ENCODE peak calls at places on chromosome 12, in five cellular contexts. K is GM12878, I is A549, M is K562, U is HepG2. Z is an unnamed sample.

GRCh38 chr12:84550518-84550917 is 362.1 kb downstream of the SLC6A15 start:
- DNase-seq in K (no peak), M (no peak), U (no peak), I (no peak), Z (no peak)

GRCh38 chr12:45601888-45602287 is 127.6 kb upstream of the ARID2 start:
- DNase-seq in I (no peak), U (no peak), M (no peak), K (no peak), Z (no peak)

GRCh38 chr12:104827587-104827986 is 130.5 kb downstream of the SLC41A2 start:
- DNase-seq in M (peak), I (no peak), K (no peak), U (no peak), Z (peak)

GRCh38 chr12:88520436-88520820 is 59.8 kb downstream of the KITLG start:
- DNase-seq in U (no peak), M (no peak), K (no peak), I (no peak), Z (no peak)

GRCh38 chr12:127257366-127257935 is 1009.5 kb upstream of the TMEM132C start:
- DNase-seq in M (no peak), U (no peak), K (no peak), I (no peak), Z (no peak)

GRCh38 chr12:39369756-39370155 is 73.2 kb downstream of the KIF21A start:
- DNase-seq in U (no peak), M (no peak), I (no peak), K (no peak), Z (no peak)

GRCh38 chr12:50686406-50686805 is 77.5 kb upstream of the ATF1 start:
- DNase-seq in I (no peak), M (no peak), U (no peak), K (no peak), Z (no peak)

GRCh38 chr12:3152013-3152412 is 74.8 kb downstream of the TSPAN9 start:
- DNase-seq in K (no peak), M (no peak), U (no peak), I (no peak), Z (no peak)

GRCh38 chr12:1829306-1829900 is 9.0 kb downstream of the LRTM2 start:
- DNase-seq in I (no peak), K (no peak), M (no peak), U (no peak), Z (no peak)

GRCh38 chr12:1282670-1283361 is 291.8 kb downstream of the ERC1 start:
- DNase-seq in K (no peak), I (no peak), M (no peak), U (no peak), Z (no peak)

GRCh38 chr12:75660107-75660530 is 148.7 kb upstream of the KRR1 start:
- DNase-seq in M (no peak), K (no peak), U (no peak), I (peak), Z (no peak)

GRCh38 chr12:2613674-2614073 is 181.1 kb upstream of the FKBP4 start:
- DNase-seq in I (peak), M (no peak), K (peak), U (no peak), Z (no peak)

GRCh38 chr12:6047249-6048227 is 76.9 kb downstream of the VWF start:
- DNase-seq in I (no peak), M (no peak), K (no peak), U (no peak), Z (no peak)

GRCh38 chr12:121648458-121649028 is 20.9 kb downstream of the MORN3 start:
- DNase-seq in M (no peak), U (no peak), I (no peak), K (no peak), Z (no peak)

DNA sequence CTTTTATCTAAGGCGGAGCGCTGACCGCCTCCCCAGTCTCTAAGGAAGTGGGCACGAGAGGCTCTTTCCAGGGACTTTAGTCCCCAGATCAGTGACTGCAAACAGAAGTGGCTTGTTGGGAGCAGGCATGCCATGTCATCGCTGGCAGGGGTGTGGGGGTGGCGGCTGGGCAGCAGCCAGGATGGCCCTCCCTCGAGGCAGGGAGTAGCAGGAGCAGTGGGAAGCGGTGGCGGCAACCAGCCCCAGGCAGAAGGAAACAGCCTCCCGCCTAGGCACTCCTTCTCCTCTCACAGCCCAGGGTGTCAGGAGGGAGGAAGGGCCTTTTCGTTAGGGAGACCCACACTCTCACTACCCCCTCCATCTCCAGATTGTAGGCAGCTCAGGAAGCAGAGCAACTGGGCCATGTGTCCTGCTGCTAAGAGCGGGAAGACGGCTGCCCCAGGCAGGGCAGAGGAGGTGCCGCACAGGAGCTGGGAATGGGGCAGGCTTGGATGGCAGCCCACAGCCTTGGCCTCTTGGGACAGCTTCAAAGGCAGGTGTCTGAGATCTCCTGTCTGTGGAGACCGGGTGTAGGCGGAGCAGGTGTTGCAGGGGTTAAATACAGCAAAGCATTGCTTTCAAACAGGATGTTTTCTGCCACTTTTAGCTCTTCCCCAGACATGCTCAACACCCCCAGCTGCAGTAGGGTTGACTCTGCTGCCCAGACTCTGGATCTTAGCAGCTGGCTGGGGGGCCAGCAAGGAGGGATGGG is 21.8 kb downstream of the VDR start:
- DNase-seq in M (no peak), I (no peak), U (no peak), K (peak), Z (no peak)
- TF ChIP-seq HDAC2 in M (no peak), I (no peak), U (no peak), K (no peak), Z (no peak)

GRCh38 chr12:54588110-54588831 is at the start of gene PPP1R1A:
- DNase-seq in U (no peak), M (no peak), K (no peak), I (no peak), Z (peak)
- TF ChIP-seq HDAC2 in U (no peak), M (no peak), K (no peak), I (no peak), Z (no peak)

GRCh38 chr12:116395381-116395780 is 117.9 kb upstream of the MED13L start:
- DNase-seq in I (no peak), U (no peak), K (no peak), M (no peak), Z (no peak)

GRCh38 chr12:116398193-116398592 is 120.7 kb upstream of the MED13L start:
- DNase-seq in M (no peak), K (no peak), I (no peak), U (no peak), Z (no peak)

GRCh38 chr12:116399055-116399454 is 121.6 kb upstream of the MED13L start:
- DNase-seq in M (no peak), K (no peak), I (no peak), U (no peak), Z (no peak)

GRCh38 chr12:116393859-116394650 is 116.6 kb upstream of the MED13L start:
- DNase-seq in U (no peak), M (no peak), K (no peak), I (no peak), Z (no peak)

DNA sequence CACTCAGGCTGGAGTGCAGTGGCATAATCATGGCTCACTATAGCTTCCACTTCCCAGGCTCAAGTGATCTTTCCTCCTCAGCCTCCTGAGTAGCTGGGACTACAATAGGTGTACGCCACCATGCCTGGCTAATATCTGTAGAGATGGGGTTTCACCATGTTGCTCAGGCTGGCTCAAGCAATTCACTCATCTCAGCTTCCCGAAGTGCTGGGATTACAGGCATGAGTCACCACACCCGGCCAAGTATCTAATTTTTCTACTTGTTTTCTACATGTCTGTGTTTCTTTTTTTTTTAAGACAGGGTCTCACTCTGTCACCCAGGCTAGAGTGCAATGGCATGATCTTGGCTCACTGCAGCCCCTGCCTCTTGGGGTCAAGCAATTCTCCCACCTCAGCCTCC is 119.7 kb upstream of the MED13L start:
- DNase-seq in I (no peak), M (no peak), U (no peak), K (no peak), Z (no peak)
- TF ChIP-seq HDAC2 in I (no peak), M (no peak), U (no peak), K (no peak), Z (no peak)

GRCh38 chr12:113762155-113762848 is 203.8 kb downstream of the RBM19 start:
- DNase-seq in U (no peak), I (no peak), M (no peak), K (no peak), Z (peak)
- TF ChIP-seq HDAC2 in U (no peak), I (no peak), M (no peak), K (no peak), Z (no peak)

GRCh38 chr12:34396861-34397590 is 374.7 kb downstream of the ALG10 start:
- DNase-seq in K (no peak), I (no peak), U (no peak), M (peak), Z (no peak)

GRCh38 chr12:34396006-34396860 is 373.9 kb downstream of the ALG10 start:
- DNase-seq in K (no peak), M (peak), I (no peak), U (no peak), Z (peak)

GRCh38 chr12:34393821-34394150 is 371.5 kb downstream of the ALG10 start:
- DNase-seq in K (no peak), I (no peak), M (peak), U (no peak), Z (no peak)

GRCh38 chr12:34394211-34395055 is 372.1 kb downstream of the ALG10 start:
- DNase-seq in U (no peak), K (no peak), M (peak), I (no peak), Z (peak)

GRCh38 chr12:34395056-34396005 is 373.0 kb downstream of the ALG10 start:
- DNase-seq in U (no peak), K (no peak), M (peak), I (no peak), Z (no peak)
- TF ChIP-seq HDAC2 in U (no peak), K (no peak), M (no peak), I (no peak), Z (no peak)

DNA sequence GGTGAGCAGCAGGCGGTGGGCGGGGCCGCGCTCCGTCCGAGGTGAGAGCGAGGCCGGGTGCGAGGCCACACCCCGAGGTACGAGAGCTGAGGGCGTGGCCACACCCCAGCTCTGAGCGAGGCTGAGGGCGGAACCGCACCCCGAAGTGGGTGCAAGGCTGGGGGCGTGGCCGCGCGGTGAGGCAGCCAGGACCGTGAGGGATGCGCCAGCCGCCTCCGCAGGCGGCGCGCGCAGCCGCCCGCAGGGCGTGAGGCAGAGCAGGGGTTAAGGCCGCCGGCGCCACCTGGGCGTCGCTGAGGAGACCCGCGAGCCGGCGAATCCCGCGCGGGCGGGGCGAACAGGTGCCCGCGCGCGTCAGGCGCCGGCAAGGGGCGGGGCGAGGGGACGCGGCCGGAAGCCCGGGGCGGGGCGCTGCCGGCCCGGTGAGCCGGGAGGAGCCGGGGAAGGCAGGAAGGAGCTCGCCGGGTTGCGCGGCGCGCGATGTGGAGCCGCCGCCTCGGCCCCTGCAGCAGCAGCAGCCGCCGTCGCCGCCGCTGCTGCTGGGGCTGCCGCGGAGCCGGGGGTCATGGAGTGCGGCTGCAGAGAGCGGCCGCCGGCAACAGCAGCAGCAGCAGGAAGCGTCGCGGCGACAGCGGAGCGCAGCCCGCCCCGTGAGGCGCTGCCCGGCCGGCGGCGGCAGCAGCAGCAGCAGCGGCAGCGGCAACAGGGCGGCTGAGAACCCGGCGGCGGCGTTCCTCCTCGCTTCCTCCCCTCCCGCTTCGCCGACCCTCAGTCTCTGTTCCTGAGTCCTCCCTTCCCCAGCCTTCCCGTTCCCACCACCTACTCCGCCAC is at the start of gene BICDL1:
- DNase-seq in I (peak), M (peak), K (peak), U (peak), Z (peak)
- TF ChIP-seq HDAC2 in I (no peak), M (no peak), K (no peak), U (no peak), Z (peak)

GRCh38 chr12:11827096-11827841 is 177.8 kb downstream of the ETV6 start:
- DNase-seq in K (no peak), I (no peak), U (no peak), M (peak), Z (no peak)
- TF ChIP-seq HDAC2 in K (no peak), I (no peak), U (no peak), M (no peak), Z (no peak)

Z was measured in H1.